ENCODE peak calls at places on chromosomes 13 and 19, in four cellular contexts. One of them, this sample, is unnamed.

GRCh38 chr19:4669723-4670480 is at the start of gene MYDGF:
- DNase-seq in esophagus squamous epithelium: peak
- DNase-seq in Peyer's patch: peak
- DNase-seq in esophagus muscularis mucosa: peak
- DNase-seq in this sample: peak

GRCh38 chr13:114152285-114152645 is 19.8 kb upstream of the RASA3 start:
- DNase-seq in Peyer's patch: no peak
- DNase-seq in esophagus muscularis mucosa: no peak
- DNase-seq in esophagus squamous epithelium: no peak
- DNase-seq in this sample: no peak

GRCh38 chr19:49490287-49491029 is 3.0 kb downstream of the RPL13A start:
- DNase-seq in esophagus squamous epithelium: no peak
- DNase-seq in Peyer's patch: no peak
- DNase-seq in esophagus muscularis mucosa: no peak
- DNase-seq in this sample: no peak

GRCh38 chr13:80363890-80364503 is 23.1 kb upstream of the SPRY2 start:
- DNase-seq in esophagus squamous epithelium: no peak
- DNase-seq in esophagus muscularis mucosa: no peak
- DNase-seq in Peyer's patch: no peak
- DNase-seq in this sample: peak

GRCh38 chr13:81726037-81726726 is 1385.3 kb upstream of the SPRY2 start:
- DNase-seq in Peyer's patch: no peak
- DNase-seq in esophagus muscularis mucosa: no peak
- DNase-seq in esophagus squamous epithelium: no peak
- DNase-seq in this sample: no peak

GRCh38 chr13:29583073-29583785 is 12.3 kb downstream of the SLC7A1 start:
- DNase-seq in esophagus muscularis mucosa: no peak
- DNase-seq in Peyer's patch: no peak
- DNase-seq in esophagus squamous epithelium: no peak
- DNase-seq in this sample: peak

GRCh38 chr19:18091217-18091608 is 4.5 kb upstream of the IL12RB1 start:
- DNase-seq in Peyer's patch: peak
- DNase-seq in esophagus squamous epithelium: no peak
- DNase-seq in esophagus muscularis mucosa: no peak
- DNase-seq in this sample: no peak

GRCh38 chr19:44912854-44913253 is 1.6 kb upstream of the APOC1 start:
- DNase-seq in esophagus squamous epithelium: no peak
- DNase-seq in esophagus muscularis mucosa: no peak
- DNase-seq in Peyer's patch: no peak
- DNase-seq in this sample: no peak

GRCh38 chr19:3041756-3042517 is 12.9 kb upstream of the TLE2 start:
- DNase-seq in esophagus squamous epithelium: no peak
- DNase-seq in Peyer's patch: no peak
- DNase-seq in esophagus muscularis mucosa: no peak
- DNase-seq in this sample: no peak

GRCh38 chr19:18102916-18103542 is 5.5 kb downstream of the MAST3 start:
- DNase-seq in Peyer's patch: no peak
- DNase-seq in esophagus muscularis mucosa: no peak
- DNase-seq in esophagus squamous epithelium: no peak
- DNase-seq in this sample: no peak

GRCh38 chr13:75151081-75151643 is 330.8 kb downstream of the TBC1D4 start:
- DNase-seq in esophagus squamous epithelium: no peak
- DNase-seq in esophagus muscularis mucosa: no peak
- DNase-seq in Peyer's patch: no peak
- DNase-seq in this sample: no peak

GRCh38 chr19:7904074-7905020 is 670 bp downstream of the MAP2K7 start:
- DNase-seq in Peyer's patch: peak
- DNase-seq in esophagus squamous epithelium: no peak
- DNase-seq in esophagus muscularis mucosa: no peak
- DNase-seq in this sample: no peak

GRCh38 chr19:49361438-49362047 is 673 bp downstream of the TEAD2 start:
- DNase-seq in Peyer's patch: peak
- DNase-seq in esophagus muscularis mucosa: peak
- DNase-seq in esophagus squamous epithelium: no peak
- DNase-seq in this sample: peak

GRCh38 chr19:48740705-48741030 is 258 bp upstream of the RASIP1 start:
- DNase-seq in Peyer's patch: no peak
- DNase-seq in esophagus muscularis mucosa: no peak
- DNase-seq in esophagus squamous epithelium: no peak
- DNase-seq in this sample: no peak

GRCh38 chr19:12194827-12195500 is 32.1 kb downstream of the ZNF136 start:
- DNase-seq in Peyer's patch: peak
- DNase-seq in esophagus muscularis mucosa: peak
- DNase-seq in esophagus squamous epithelium: no peak
- DNase-seq in this sample: no peak

GRCh38 chr19:54616840-54617560 is 13.3 kb upstream of the LILRB1 start:
- DNase-seq in Peyer's patch: peak
- DNase-seq in esophagus squamous epithelium: no peak
- DNase-seq in esophagus muscularis mucosa: peak
- DNase-seq in this sample: no peak
- TF ChIP-seq POLR2A in Peyer's patch: no peak
- TF ChIP-seq POLR2A in esophagus squamous epithelium: no peak
- TF ChIP-seq POLR2A in esophagus muscularis mucosa: no peak
- TF ChIP-seq POLR2A in this sample: no peak

GRCh38 chr19:34961775-34962174 is 2.3 kb downstream of the ZNF792 start:
- DNase-seq in esophagus muscularis mucosa: no peak
- DNase-seq in Peyer's patch: no peak
- DNase-seq in esophagus squamous epithelium: no peak
- DNase-seq in this sample: no peak

GRCh38 chr19:34962945-34963530 is 991 bp downstream of the ZNF792 start:
- DNase-seq in Peyer's patch: no peak
- DNase-seq in esophagus squamous epithelium: no peak
- DNase-seq in esophagus muscularis mucosa: no peak
- DNase-seq in this sample: no peak

GRCh38 chr19:34962281-34962944 is 1.6 kb downstream of the ZNF792 start:
- DNase-seq in Peyer's patch: peak
- DNase-seq in esophagus muscularis mucosa: no peak
- DNase-seq in esophagus squamous epithelium: no peak
- DNase-seq in this sample: no peak

GRCh38 chr19:34964598-34964997 is 569 bp upstream of the ZNF792 start:
- DNase-seq in Peyer's patch: no peak
- DNase-seq in esophagus muscularis mucosa: no peak
- DNase-seq in esophagus squamous epithelium: no peak
- DNase-seq in this sample: no peak

GRCh38 chr19:34963531-34964406 is at the start of gene ZNF792:
- DNase-seq in Peyer's patch: peak
- DNase-seq in esophagus muscularis mucosa: peak
- DNase-seq in esophagus squamous epithelium: no peak
- DNase-seq in this sample: peak
- TF ChIP-seq POLR2A in Peyer's patch: peak
- TF ChIP-seq POLR2A in esophagus muscularis mucosa: no peak
- TF ChIP-seq POLR2A in esophagus squamous epithelium: no peak
- TF ChIP-seq POLR2A in this sample: no peak

GRCh38 chr13:46129955-46130354 is 25.1 kb upstream of the CPB2 start:
- DNase-seq in esophagus squamous epithelium: no peak
- DNase-seq in esophagus muscularis mucosa: no peak
- DNase-seq in Peyer's patch: no peak
- DNase-seq in this sample: no peak

GRCh38 chr13:46134961-46135522 is 30.2 kb upstream of the CPB2 start:
- DNase-seq in esophagus muscularis mucosa: no peak
- DNase-seq in esophagus squamous epithelium: no peak
- DNase-seq in Peyer's patch: no peak
- DNase-seq in this sample: no peak

GRCh38 chr13:46134494-46134893 is 29.7 kb upstream of the CPB2 start:
- DNase-seq in esophagus squamous epithelium: no peak
- DNase-seq in Peyer's patch: no peak
- DNase-seq in esophagus muscularis mucosa: no peak
- DNase-seq in this sample: no peak

GRCh38 chr13:46131705-46132104 is 26.9 kb upstream of the CPB2 start:
- DNase-seq in esophagus squamous epithelium: no peak
- DNase-seq in Peyer's patch: no peak
- DNase-seq in esophagus muscularis mucosa: no peak
- DNase-seq in this sample: no peak

GRCh38 chr13:46132109-46132508 is 27.3 kb upstream of the CPB2 start:
- DNase-seq in esophagus muscularis mucosa: no peak
- DNase-seq in Peyer's patch: no peak
- DNase-seq in esophagus squamous epithelium: no peak
- DNase-seq in this sample: no peak
- TF ChIP-seq POLR2A in esophagus muscularis mucosa: no peak
- TF ChIP-seq POLR2A in Peyer's patch: no peak
- TF ChIP-seq POLR2A in esophagus squamous epithelium: no peak
- TF ChIP-seq POLR2A in this sample: no peak

DNA sequence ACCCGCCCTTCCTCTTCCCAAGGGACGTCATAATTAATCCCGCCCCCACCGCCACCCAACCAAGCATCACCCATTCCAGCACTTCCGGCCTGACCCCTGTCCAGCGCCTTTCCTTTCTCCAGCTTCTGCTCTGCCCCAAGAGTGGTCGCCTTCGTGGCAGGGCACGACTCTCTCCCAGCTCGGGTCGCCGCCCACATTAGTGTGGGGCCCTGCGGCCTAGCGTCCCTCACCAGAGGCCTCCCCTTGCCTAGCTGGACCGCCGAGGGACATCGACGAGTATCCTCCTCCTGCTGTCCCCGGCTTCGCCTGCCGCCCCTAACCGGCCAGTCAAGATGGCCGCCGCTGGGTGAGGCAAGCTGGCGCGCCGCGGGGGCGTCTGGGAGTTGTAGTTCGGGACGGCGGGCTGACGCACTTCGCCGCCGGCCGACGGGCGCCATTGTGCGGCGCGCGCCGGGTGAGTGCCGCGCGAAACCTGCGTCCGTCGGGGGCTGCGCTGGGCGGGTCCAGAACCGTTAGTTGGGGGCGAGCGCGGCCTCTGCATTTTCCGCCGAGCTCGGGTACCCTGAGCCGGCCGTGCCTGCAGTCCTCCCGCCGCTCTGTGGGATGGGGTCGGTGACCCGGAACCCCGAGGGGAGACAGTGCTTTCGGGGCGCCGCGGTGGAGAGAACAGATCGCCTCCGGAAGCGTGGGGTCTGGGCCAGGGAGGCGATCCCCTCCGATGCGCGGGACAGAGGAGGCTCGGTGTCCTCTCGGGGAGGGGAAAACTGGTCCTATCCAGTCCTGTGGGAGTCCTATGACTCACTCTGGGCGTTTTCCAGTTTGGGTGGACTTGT is at the start of gene ZNF274:
- DNase-seq in Peyer's patch: peak
- DNase-seq in esophagus muscularis mucosa: peak
- DNase-seq in esophagus squamous epithelium: peak
- DNase-seq in this sample: peak
- TF ChIP-seq POLR2A in Peyer's patch: peak
- TF ChIP-seq POLR2A in esophagus muscularis mucosa: peak
- TF ChIP-seq POLR2A in esophagus squamous epithelium: peak
- TF ChIP-seq POLR2A in this sample: peak

GRCh38 chr19:34482380-34483250 is 1.1 kb downstream of the WTIP start:
- DNase-seq in esophagus squamous epithelium: no peak
- DNase-seq in esophagus muscularis mucosa: no peak
- DNase-seq in Peyer's patch: peak
- DNase-seq in this sample: no peak

GRCh38 chr19:34479396-34479795 is 2.2 kb upstream of the WTIP start:
- DNase-seq in esophagus muscularis mucosa: no peak
- DNase-seq in esophagus squamous epithelium: no peak
- DNase-seq in Peyer's patch: no peak
- DNase-seq in this sample: no peak

GRCh38 chr19:34480491-34480890 is 1.1 kb upstream of the WTIP start:
- DNase-seq in esophagus squamous epithelium: no peak
- DNase-seq in Peyer's patch: peak
- DNase-seq in esophagus muscularis mucosa: no peak
- DNase-seq in this sample: no peak

GRCh38 chr19:34481861-34482379 is 362 bp downstream of the WTIP start:
- DNase-seq in esophagus squamous epithelium: no peak
- DNase-seq in Peyer's patch: peak
- DNase-seq in esophagus muscularis mucosa: no peak
- DNase-seq in this sample: peak

GRCh38 chr19:34480971-34481821 is at the start of gene WTIP:
- DNase-seq in esophagus muscularis mucosa: no peak
- DNase-seq in esophagus squamous epithelium: no peak
- DNase-seq in Peyer's patch: peak
- DNase-seq in this sample: peak
- TF ChIP-seq POLR2A in esophagus muscularis mucosa: no peak
- TF ChIP-seq POLR2A in esophagus squamous epithelium: no peak
- TF ChIP-seq POLR2A in Peyer's patch: no peak
- TF ChIP-seq POLR2A in this sample: peak

This sample was measured in H54.